ENCODE peak calls at places on chromosome 22, in ten cellular contexts. V is neuronal stem cell; T is sciatic nerve; H is stimulated activated CD8-positive, alpha-beta memory T cell treated with anti-CD3 and anti-CD28 coated beads, Interleukin-15, amount 100 ng/mL, for 1 hour; Z is posterior cingulate gyrus; F is body of pancreas; P is mucosa of gallbladder; L is iPS-NIHi11; A is naive thymus-derived CD8-positive, alpha-beta T cell; Y is stomach. B is an unnamed sample.

GRCh38 chr22:36922752-36923457 is 9.5 kb downstream of the CSF2RB start:
- DNase-seq in Y (no peak), Z (no peak), V (no peak), A (no peak), F (no peak), H (no peak), L (no peak), T (no peak), P (no peak), B (no peak)

GRCh38 chr22:41983516-41983915 is 14.3 kb downstream of the SEPTIN3 start:
- DNase-seq in L (no peak), H (no peak), Y (no peak), V (no peak), T (no peak), Z (no peak), F (no peak), A (no peak), P (no peak), B (no peak)

GRCh38 chr22:22702159-22702873 is 57.9 kb downstream of the GGTLC2 start:
- DNase-seq in P (no peak), T (peak; percentile 34), Z (no peak), F (no peak), V (no peak), A (no peak), Y (no peak), H (no peak), L (peak; percentile 23), B (peak; percentile 61)

GRCh38 chr22:37021041-37021440 is 1.5 kb downstream of the MPST start:
- DNase-seq in H (no peak), P (no peak), Y (no peak), T (no peak), F (no peak), Z (no peak), L (no peak), A (no peak), V (no peak), B (no peak)

GRCh38 chr22:41327124-41327523 is 25.8 kb downstream of the ZC3H7B start:
- DNase-seq in L (no peak), V (no peak), Z (peak; percentile 44), Y (no peak), P (no peak), F (no peak), A (no peak), T (no peak), H (no peak), B (no peak)

GRCh38 chr22:47354668-47355387 is 592.4 kb downstream of the TBC1D22A start:
- DNase-seq in V (no peak), F (no peak), H (no peak), P (peak; percentile 8), T (no peak), Z (no peak), A (no peak), L (no peak), Y (peak; percentile 20), B (peak; percentile 23)

GRCh38 chr22:49449811-49450386 is 377.8 kb downstream of the BRD1 start:
- DNase-seq in V (no peak), Z (no peak), L (peak; percentile 49), A (no peak), H (no peak), F (no peak), Y (no peak), P (no peak), T (no peak), B (peak; percentile 93)

GRCh38 chr22:39242389-39242808 is 2.4 kb downstream of the PDGFB start:
- DNase-seq in Y (no peak), H (no peak), V (no peak), P (no peak), F (no peak), Z (no peak), A (no peak), T (no peak), L (peak; percentile 80), B (no peak)

GRCh38 chr22:27206001-27206746 is 548.8 kb downstream of the MIAT start:
- DNase-seq in L (no peak), A (no peak), P (no peak), T (no peak), Y (no peak), Z (no peak), H (no peak), F (no peak), V (no peak), B (peak; percentile 57)

GRCh38 chr22:48827228-48827810 is 1000.4 kb downstream of the BRD1 start:
- DNase-seq in P (no peak), T (no peak), Y (no peak), Z (no peak), L (no peak), F (no peak), H (no peak), V (no peak), A (no peak), B (no peak)

GRCh38 chr22:33656808-33657628 is 263.3 kb downstream of the LARGE1 start:
- DNase-seq in Z (no peak), A (no peak), Y (no peak), P (no peak), V (no peak), F (no peak), T (no peak), L (no peak), H (no peak), B (no peak)

GRCh38 chr22:48301421-48301820 is 1526.3 kb downstream of the BRD1 start:
- DNase-seq in P (no peak), Z (no peak), Y (no peak), H (no peak), F (no peak), T (no peak), L (no peak), V (no peak), A (no peak), B (no peak)

GRCh38 chr22:24977370-24978230 is 25.1 kb downstream of the KIAA1671 start:
- DNase-seq in A (no peak), Y (no peak), T (peak; percentile 71), Z (no peak), H (no peak), F (peak; percentile 54), V (no peak), P (no peak), L (no peak), B (no peak)

GRCh38 chr22:46572911-46573780 is 35.7 kb upstream of the CELSR1 start:
- DNase-seq in T (peak; percentile 45), A (no peak), Z (no peak), V (no peak), F (peak; percentile 79), L (no peak), H (no peak), P (no peak), Y (peak; percentile 63), B (no peak)

GRCh38 chr22:24104307-24105017 is 76.8 kb upstream of the SUSD2 start:
- DNase-seq in V (no peak), Y (no peak), F (no peak), L (no peak), H (no peak), T (no peak), A (no peak), P (no peak), Z (no peak), B (no peak)

B was measured in islet precursor cell.